ENCODE peak calls at places on chromosomes 11 and 22, in nine cellular contexts. B, Y, R, J, E, V, O, U and H are unnamed samples.

GRCh38 chr11:127130321-127130720 is 129.8 kb upstream of the KIRREL3 start:
- DNase-seq in B (no peak), Y (no peak), R (no peak), J (no peak), E (no peak), V (no peak), O (no peak), U (no peak), H (no peak)

GRCh38 chr11:60981515-60981914 is 10.0 kb downstream of the CD6 start:
- DNase-seq in B (no peak), Y (no peak), R (no peak), J (no peak), E (no peak), V (no peak), O (no peak), U (no peak), H (no peak)

GRCh38 chr11:133383689-133384088 is 148.6 kb downstream of the OPCML start:
- DNase-seq in B (no peak), Y (no peak), R (no peak), J (no peak), E (no peak), V (no peak), O (no peak), U (no peak), H (no peak)

GRCh38 chr11:35906681-35907080 is 37.2 kb upstream of the LDLRAD3 start:
- DNase-seq in B (no peak), Y (no peak), R (no peak), J (no peak), E (no peak), V (no peak), O (no peak), U (no peak), H (no peak)

GRCh38 chr11:14054708-14055107 is 92.2 kb downstream of the SPON1 start:
- DNase-seq in B (no peak), Y (no peak), R (no peak), J (peak; percentile 46), E (no peak), V (no peak), O (no peak), U (no peak), H (no peak)

GRCh38 chr11:45791524-45791923 is 13.4 kb upstream of the SLC35C1 start:
- DNase-seq in B (no peak), Y (no peak), R (no peak), J (no peak), E (no peak), V (no peak), O (peak; percentile 31), U (no peak), H (no peak)

GRCh38 chr11:78560826-78561484 is 13.7 kb downstream of the NARS2 start:
- DNase-seq in B (peak; percentile 27), Y (no peak), R (no peak), J (no peak), E (no peak), V (no peak), O (no peak), U (no peak), H (no peak)

GRCh38 chr11:9118277-9118676 is 26.9 kb upstream of the SCUBE2 start:
- DNase-seq in B (no peak), Y (no peak), R (no peak), J (no peak), E (no peak), V (no peak), O (no peak), U (no peak), H (no peak)

GRCh38 chr11:119356349-119357031 is 10.0 kb upstream of the MFRP start:
- DNase-seq in B (peak; percentile 40), Y (peak; percentile 51), R (no peak), J (peak; percentile 85), E (peak; percentile 80), V (peak; percentile 60), O (peak; percentile 96), U (peak; percentile 69), H (peak; percentile 80)

GRCh38 chr11:3178349-3178748 is 13.2 kb upstream of the OSBPL5 start:
- DNase-seq in B (no peak), Y (no peak), R (no peak), J (no peak), E (no peak), V (no peak), O (no peak), U (no peak), H (no peak)

GRCh38 chr22:37279469-37279868 is 2.8 kb upstream of the CYTH4 start:
- DNase-seq in B (no peak), Y (no peak), R (no peak), J (no peak), E (no peak), V (no peak), O (no peak), U (no peak), H (no peak)

GRCh38 chr11:34757026-34757451 is 136.1 kb downstream of the EHF start:
- DNase-seq in B (no peak), Y (no peak), R (no peak), J (no peak), E (no peak), V (no peak), O (no peak), U (no peak), H (no peak)

GRCh38 chr22:17172172-17172833 is 13.2 kb upstream of the HDHD5 start:
- DNase-seq in B (no peak), Y (no peak), R (no peak), J (no peak), E (peak; percentile 62), V (no peak), O (no peak), U (no peak), H (no peak)